ENCODE peak calls at places on chromosomes 12 and 14, in nine cellular contexts. One of them, this sample, is unnamed. For H3K27me3 and H3K4me1, the result is how much of the 10 kb centered on the place peaks cover.

GRCh38 chr12:131454418-131455217 is 256.3 kb upstream of the SFSWAP start:
- DNase-seq in CD8-positive, alpha-beta T cell: peak
- DNase-seq in GM23248: peak
- DNase-seq in naive thymus-derived CD4-positive, alpha-beta T cell: peak
- DNase-seq in CD4-positive, alpha-beta memory T cell: no peak
- DNase-seq in PC-9: peak
- DNase-seq in uterus: no peak
- DNase-seq in left lung: peak
- DNase-seq in IMR-90: no peak
- DNase-seq in this sample: no peak

GRCh38 chr12:109753054-109753401 is 39.4 kb downstream of the FAM222A start:
- DNase-seq in CD8-positive, alpha-beta T cell: no peak
- DNase-seq in GM23248: no peak
- DNase-seq in naive thymus-derived CD4-positive, alpha-beta T cell: no peak
- DNase-seq in CD4-positive, alpha-beta memory T cell: no peak
- DNase-seq in PC-9: no peak
- DNase-seq in uterus: no peak
- DNase-seq in left lung: no peak
- DNase-seq in IMR-90: no peak
- DNase-seq in this sample: no peak

GRCh38 chr12:38905480-38906351 is at the start of gene CPNE8:
- DNase-seq in CD8-positive, alpha-beta T cell: peak
- DNase-seq in GM23248: peak
- DNase-seq in naive thymus-derived CD4-positive, alpha-beta T cell: peak
- DNase-seq in CD4-positive, alpha-beta memory T cell: peak
- DNase-seq in PC-9: peak
- DNase-seq in uterus: peak
- DNase-seq in left lung: peak
- DNase-seq in IMR-90: no peak
- DNase-seq in this sample: peak

GRCh38 chr12:70052931-70053497 is 190.2 kb upstream of the CNOT2 start:
- DNase-seq in CD8-positive, alpha-beta T cell: no peak
- DNase-seq in GM23248: peak
- DNase-seq in naive thymus-derived CD4-positive, alpha-beta T cell: no peak
- DNase-seq in CD4-positive, alpha-beta memory T cell: no peak
- DNase-seq in PC-9: peak
- DNase-seq in uterus: peak
- DNase-seq in left lung: no peak
- DNase-seq in IMR-90: peak
- DNase-seq in this sample: no peak

GRCh38 chr12:77968021-77968420 is 137.3 kb downstream of the NAV3 start:
- DNase-seq in CD8-positive, alpha-beta T cell: no peak
- DNase-seq in GM23248: no peak
- DNase-seq in naive thymus-derived CD4-positive, alpha-beta T cell: no peak
- DNase-seq in CD4-positive, alpha-beta memory T cell: no peak
- DNase-seq in PC-9: no peak
- DNase-seq in uterus: no peak
- DNase-seq in left lung: no peak
- DNase-seq in IMR-90: no peak
- DNase-seq in this sample: no peak

GRCh38 chr14:69828372-69828771 is 31.3 kb upstream of the SLC10A1 start:
- DNase-seq in CD8-positive, alpha-beta T cell: no peak
- DNase-seq in GM23248: no peak
- DNase-seq in naive thymus-derived CD4-positive, alpha-beta T cell: no peak
- DNase-seq in CD4-positive, alpha-beta memory T cell: no peak
- DNase-seq in PC-9: no peak
- DNase-seq in uterus: no peak
- DNase-seq in left lung: no peak
- DNase-seq in IMR-90: no peak
- DNase-seq in this sample: no peak

GRCh38 chr12:11014234-11014633 is 8.2 kb downstream of the TAS2R19 start:
- DNase-seq in CD8-positive, alpha-beta T cell: no peak
- DNase-seq in GM23248: peak
- DNase-seq in naive thymus-derived CD4-positive, alpha-beta T cell: no peak
- DNase-seq in CD4-positive, alpha-beta memory T cell: no peak
- DNase-seq in PC-9: no peak
- DNase-seq in uterus: no peak
- DNase-seq in left lung: no peak
- DNase-seq in IMR-90: peak
- DNase-seq in this sample: no peak

GRCh38 chr12:12725956-12726542 is 8.9 kb downstream of the CDKN1B start:
- DNase-seq in CD8-positive, alpha-beta T cell: no peak
- DNase-seq in GM23248: no peak
- DNase-seq in naive thymus-derived CD4-positive, alpha-beta T cell: no peak
- DNase-seq in CD4-positive, alpha-beta memory T cell: no peak
- DNase-seq in PC-9: no peak
- DNase-seq in uterus: no peak
- DNase-seq in left lung: no peak
- DNase-seq in IMR-90: no peak
- DNase-seq in this sample: no peak

GRCh38 chr14:105862581-105863239 is 336.3 kb downstream of the TMEM121 start:
- DNase-seq in CD8-positive, alpha-beta T cell: peak
- DNase-seq in GM23248: no peak
- DNase-seq in naive thymus-derived CD4-positive, alpha-beta T cell: no peak
- DNase-seq in CD4-positive, alpha-beta memory T cell: no peak
- DNase-seq in PC-9: no peak
- DNase-seq in uterus: no peak
- DNase-seq in left lung: peak
- DNase-seq in IMR-90: no peak
- DNase-seq in this sample: no peak

GRCh38 chr14:99862111-99862510 is 68.9 kb downstream of the EML1 start:
- DNase-seq in CD8-positive, alpha-beta T cell: no peak
- DNase-seq in GM23248: no peak
- DNase-seq in naive thymus-derived CD4-positive, alpha-beta T cell: no peak
- DNase-seq in CD4-positive, alpha-beta memory T cell: no peak
- DNase-seq in PC-9: no peak
- DNase-seq in uterus: no peak
- DNase-seq in left lung: no peak
- DNase-seq in IMR-90: peak
- DNase-seq in this sample: no peak
- H3K27me3 ChIP-seq in CD8-positive, alpha-beta T cell: under half
- H3K27me3 ChIP-seq in GM23248: under half
- H3K27me3 ChIP-seq in naive thymus-derived CD4-positive, alpha-beta T cell: under half
- H3K27me3 ChIP-seq in CD4-positive, alpha-beta memory T cell: under half
- H3K27me3 ChIP-seq in PC-9: under half
- H3K27me3 ChIP-seq in uterus: under half
- H3K27me3 ChIP-seq in left lung: under half
- H3K27me3 ChIP-seq in IMR-90: under half
- H3K27me3 ChIP-seq in this sample: under half

GRCh38 chr14:37198907-37199306 is 1.2 kb downstream of the MIPOL1 start:
- DNase-seq in CD8-positive, alpha-beta T cell: no peak
- DNase-seq in GM23248: no peak
- DNase-seq in naive thymus-derived CD4-positive, alpha-beta T cell: no peak
- DNase-seq in CD4-positive, alpha-beta memory T cell: no peak
- DNase-seq in PC-9: no peak
- DNase-seq in uterus: no peak
- DNase-seq in left lung: no peak
- DNase-seq in IMR-90: no peak
- DNase-seq in this sample: no peak
- H3K27ac ChIP-seq in CD8-positive, alpha-beta T cell: no peak
- H3K27ac ChIP-seq in GM23248: no peak
- H3K27ac ChIP-seq in naive thymus-derived CD4-positive, alpha-beta T cell: no peak
- H3K27ac ChIP-seq in CD4-positive, alpha-beta memory T cell: no peak
- H3K27ac ChIP-seq in PC-9: no peak
- H3K27ac ChIP-seq in uterus: peak
- H3K27ac ChIP-seq in left lung: no peak
- H3K27ac ChIP-seq in IMR-90: no peak
- H3K27ac ChIP-seq in this sample: no peak

GRCh38 chr12:31964280-31964679 is 5.1 kb downstream of the RESF1 start:
- DNase-seq in CD8-positive, alpha-beta T cell: no peak
- DNase-seq in GM23248: no peak
- DNase-seq in naive thymus-derived CD4-positive, alpha-beta T cell: no peak
- DNase-seq in CD4-positive, alpha-beta memory T cell: no peak
- DNase-seq in PC-9: no peak
- DNase-seq in uterus: no peak
- DNase-seq in left lung: no peak
- DNase-seq in IMR-90: no peak
- DNase-seq in this sample: no peak
- H3K4me1 ChIP-seq in CD8-positive, alpha-beta T cell: half or more
- H3K4me1 ChIP-seq in GM23248: under half
- H3K4me1 ChIP-seq in naive thymus-derived CD4-positive, alpha-beta T cell: under half
- H3K4me1 ChIP-seq in CD4-positive, alpha-beta memory T cell: half or more
- H3K4me1 ChIP-seq in PC-9: under half
- H3K4me1 ChIP-seq in uterus: under half
- H3K4me1 ChIP-seq in left lung: half or more
- H3K4me1 ChIP-seq in IMR-90: under half
- H3K4me1 ChIP-seq in this sample: half or more

DNA sequence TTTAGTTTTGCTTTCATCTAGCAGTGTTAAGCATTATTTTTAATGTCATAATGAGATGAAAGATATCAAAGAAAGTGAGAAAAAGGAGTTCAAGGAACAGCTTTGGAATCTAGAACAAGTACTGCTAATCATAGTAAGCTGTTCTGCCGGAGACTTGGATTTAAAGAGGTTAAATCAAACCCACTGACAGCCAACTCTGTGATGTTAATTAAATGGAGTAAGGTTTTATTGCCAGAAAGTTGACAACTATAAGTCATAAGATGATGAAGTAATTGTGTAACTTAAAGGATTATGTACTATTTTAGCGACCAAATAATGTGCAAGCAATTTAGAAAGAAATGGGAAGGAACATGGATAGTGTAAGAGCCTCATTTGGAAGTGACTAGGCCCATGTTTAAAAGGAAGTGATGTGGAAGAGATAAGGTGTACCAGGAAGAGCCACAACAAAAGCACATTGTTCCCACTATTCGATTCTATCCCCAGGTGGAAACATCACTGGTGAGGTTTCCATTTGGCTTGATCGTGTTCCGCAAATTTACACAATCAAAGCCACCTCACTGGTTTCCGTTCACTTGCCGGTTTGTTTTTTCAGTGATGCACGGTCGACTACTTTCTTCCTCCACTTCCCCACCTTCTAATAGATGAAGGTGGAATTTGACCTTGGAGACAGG is 388.5 kb downstream of the PAWR start:
- DNase-seq in CD8-positive, alpha-beta T cell: no peak
- DNase-seq in GM23248: no peak
- DNase-seq in naive thymus-derived CD4-positive, alpha-beta T cell: no peak
- DNase-seq in CD4-positive, alpha-beta memory T cell: no peak
- DNase-seq in PC-9: no peak
- DNase-seq in uterus: no peak
- DNase-seq in left lung: no peak
- DNase-seq in IMR-90: no peak
- DNase-seq in this sample: no peak
- H3K27me3 ChIP-seq in CD8-positive, alpha-beta T cell: under half
- H3K27me3 ChIP-seq in GM23248: under half
- H3K27me3 ChIP-seq in naive thymus-derived CD4-positive, alpha-beta T cell: under half
- H3K27me3 ChIP-seq in CD4-positive, alpha-beta memory T cell: under half
- H3K27me3 ChIP-seq in PC-9: under half
- H3K27me3 ChIP-seq in uterus: under half
- H3K27me3 ChIP-seq in left lung: under half
- H3K27me3 ChIP-seq in IMR-90: under half
- H3K27me3 ChIP-seq in this sample: under half

DNA sequence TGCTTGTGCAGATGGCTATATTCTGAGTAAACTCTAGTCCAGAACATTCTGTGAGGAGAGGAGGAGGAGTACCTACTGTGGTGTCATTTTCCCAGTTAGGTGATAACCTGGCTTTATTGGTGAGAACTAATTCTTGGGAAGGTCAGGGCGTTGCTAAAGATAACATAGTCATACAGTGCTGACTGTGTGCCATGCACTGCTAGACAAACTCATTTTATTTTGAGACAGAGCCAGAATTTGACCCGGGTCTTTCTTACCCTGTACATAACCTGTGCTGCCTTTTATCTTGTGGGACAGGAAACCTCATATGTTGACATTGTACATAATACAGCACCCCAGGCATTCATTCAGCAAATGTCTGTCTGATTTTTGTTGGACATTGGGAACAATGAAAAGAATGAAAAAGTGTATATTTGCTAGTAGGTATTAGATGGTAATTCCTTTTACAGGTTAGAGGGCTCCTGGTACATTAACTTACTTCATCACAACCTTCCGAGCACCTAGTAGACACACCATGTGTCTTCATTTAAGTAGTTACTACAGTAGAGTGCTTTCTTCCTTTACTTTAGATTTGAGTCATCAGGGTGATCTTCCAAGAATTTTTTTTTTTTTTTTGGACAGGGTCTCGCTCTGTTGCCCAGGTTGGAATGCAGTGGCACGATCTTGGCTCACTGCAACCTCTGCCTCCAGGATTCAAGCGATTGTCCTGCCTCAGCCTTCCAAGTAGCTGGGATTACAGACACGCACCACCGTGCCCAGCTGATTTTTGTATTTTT is 79.9 kb upstream of the TRAF3 start:
- DNase-seq in CD8-positive, alpha-beta T cell: no peak
- DNase-seq in GM23248: peak
- DNase-seq in naive thymus-derived CD4-positive, alpha-beta T cell: no peak
- DNase-seq in CD4-positive, alpha-beta memory T cell: no peak
- DNase-seq in PC-9: no peak
- DNase-seq in uterus: no peak
- DNase-seq in left lung: no peak
- DNase-seq in IMR-90: no peak
- DNase-seq in this sample: no peak
- H3K27ac ChIP-seq in CD8-positive, alpha-beta T cell: no peak
- H3K27ac ChIP-seq in GM23248: no peak
- H3K27ac ChIP-seq in naive thymus-derived CD4-positive, alpha-beta T cell: no peak
- H3K27ac ChIP-seq in CD4-positive, alpha-beta memory T cell: no peak
- H3K27ac ChIP-seq in PC-9: no peak
- H3K27ac ChIP-seq in uterus: no peak
- H3K27ac ChIP-seq in left lung: no peak
- H3K27ac ChIP-seq in IMR-90: no peak
- H3K27ac ChIP-seq in this sample: no peak

This sample was measured in CD8-positive, alpha-beta memory T cell.